ENCODE peak calls at places on chromosomes 11 and 22, in five cellular contexts. W is HAP-1, P is GM04503, Z is thoracic aorta, A is endothelial cell. Q is an unnamed sample.

GRCh38 chr11:10490398-10491232 is 35.6 kb downstream of the AMPD3 start:
- DNase-seq in A (no peak), Z (peak), W (no peak), P (peak), Q (peak)

GRCh38 chr22:22768885-22769284 is 118.7 kb upstream of the IGLL5 start:
- DNase-seq in W (no peak), P (no peak), A (no peak), Z (no peak), Q (no peak)

GRCh38 chr11:27864046-27865025 is 164.1 kb upstream of the BDNF start:
- DNase-seq in W (no peak), Z (no peak), A (no peak), P (no peak), Q (no peak)

GRCh38 chr22:17948101-17948500 is 76.3 kb downstream of the MICAL3 start:
- DNase-seq in P (no peak), A (no peak), W (no peak), Z (no peak), Q (no peak)

GRCh38 chr11:113096661-113097060 is 135.4 kb downstream of the NCAM1 start:
- DNase-seq in W (no peak), P (no peak), A (no peak), Z (no peak), Q (no peak)

GRCh38 chr22:45995405-45996101 is 18.6 kb upstream of the WNT7B start:
- DNase-seq in W (no peak), P (no peak), Z (no peak), A (no peak), Q (no peak)

GRCh38 chr11:12100886-12101285 is 9.5 kb upstream of the MICAL2 start:
- DNase-seq in P (no peak), Z (no peak), A (no peak), W (no peak), Q (no peak)

GRCh38 chr11:101096036-101096704 is 33.4 kb downstream of the PGR start:
- DNase-seq in Z (no peak), P (no peak), W (peak), A (no peak), Q (no peak)

GRCh38 chr22:20940178-20940790 is 23.1 kb downstream of the CRKL start:
- DNase-seq in W (no peak), A (no peak), P (peak), Z (no peak), Q (no peak)

GRCh38 chr22:26981111-26981510 is 323.7 kb downstream of the MIAT start:
- DNase-seq in Z (no peak), P (no peak), W (no peak), A (no peak), Q (no peak)

GRCh38 chr22:39219071-39220050 is 25.4 kb downstream of the PDGFB start:
- DNase-seq in P (no peak), A (no peak), W (no peak), Z (no peak), Q (no peak)

GRCh38 chr11:19380375-19380774 is 139.6 kb upstream of the E2F8 start:
- DNase-seq in W (no peak), A (no peak), Z (no peak), P (peak), Q (no peak)

GRCh38 chr11:37973926-37974325 is 1375.9 kb upstream of the RAG2 start:
- DNase-seq in Z (no peak), W (no peak), P (no peak), A (no peak), Q (no peak)

GRCh38 chr11:65699306-65699705 is 12.7 kb upstream of the KAT5 start:
- DNase-seq in Z (no peak), W (no peak), P (no peak), A (no peak), Q (no peak)

GRCh38 chr11:111635706-111636045 is 33.4 kb downstream of the SIK2 start:
- DNase-seq in Z (no peak), W (no peak), P (no peak), A (no peak), Q (peak)

GRCh38 chr11:70702040-70702648 is 303.8 kb downstream of the CTTN start:
- DNase-seq in Z (no peak), P (no peak), A (no peak), W (no peak), Q (no peak)

GRCh38 chr11:131841028-131841427 is 470.6 kb downstream of the NTM start:
- DNase-seq in W (no peak), P (no peak), A (no peak), Z (no peak), Q (no peak)

GRCh38 chr22:35608088-35608487 is 9.0 kb downstream of the MB start:
- DNase-seq in W (no peak), A (no peak), P (no peak), Z (no peak), Q (no peak)

GRCh38 chr22:30392661-30393321 is 4.0 kb upstream of the SEC14L2 start:
- DNase-seq in W (no peak), Z (no peak), P (no peak), A (no peak), Q (no peak)

GRCh38 chr11:122095950-122096942 is 19.8 kb downstream of the BLID start:
- DNase-seq in Z (no peak), P (no peak), A (no peak), W (no peak), Q (no peak)

GRCh38 chr11:13535819-13536218 is 40.0 kb upstream of the PTH start:
- DNase-seq in P (no peak), W (peak), Z (no peak), A (no peak), Q (peak)

GRCh38 chr11:66218846-66219620 is 49.4 kb upstream of the RAB1B start:
- DNase-seq in Z (no peak), W (peak), P (no peak), A (no peak), Q (no peak)

GRCh38 chr11:74871037-74871436 is 77.9 kb downstream of the XRRA1 start:
- DNase-seq in P (no peak), W (no peak), A (no peak), Z (no peak), Q (peak)

GRCh38 chr11:46120361-46120710 is 918 bp downstream of the PHF21A start:
- DNase-seq in Z (no peak), A (peak), P (no peak), W (peak), Q (peak)

GRCh38 chr22:26958378-26958777 is 301.0 kb downstream of the MIAT start:
- DNase-seq in P (no peak), W (no peak), A (no peak), Z (no peak), Q (no peak)

GRCh38 chr11:108713076-108713790 is 48.4 kb downstream of the DDX10 start:
- DNase-seq in A (no peak), P (no peak), Z (no peak), W (no peak), Q (no peak)

GRCh38 chr11:19428206-19429001 is 187.7 kb upstream of the E2F8 start:
- DNase-seq in Z (no peak), P (no peak), W (no peak), A (no peak), Q (no peak)